ENCODE peak calls at places on chromosome 15, in four cellular contexts. T is K562, S is GM12878, N is HepG2. V is an unnamed sample.

GRCh38 chr15:95760508-95760907 is 570.0 kb upstream of the NR2F2 start:
- DNase-seq in T (no peak), S (no peak), N (peak; percentile 30), V (no peak)

GRCh38 chr15:99151156-99151555 is 46.3 kb downstream of the SYNM start:
- DNase-seq in T (no peak), S (no peak), N (no peak), V (no peak)

GRCh38 chr15:68619303-68619698 is 40.5 kb downstream of the CORO2B start:
- DNase-seq in T (no peak), S (no peak), N (no peak), V (no peak)

GRCh38 chr15:59169337-59169736 is 37.3 kb upstream of the LDHAL6B start:
- DNase-seq in T (no peak), S (no peak), N (no peak), V (no peak)

GRCh38 chr15:90660195-90660995 is 56.8 kb upstream of the BLM start:
- DNase-seq in T (peak; percentile 76), S (peak; percentile 86), N (no peak), V (no peak)

GRCh38 chr15:58146734-58147133 is 8.6 kb downstream of the AQP9 start:
- DNase-seq in T (no peak), S (no peak), N (no peak), V (no peak)

GRCh38 chr15:42457445-42458442 is 33.2 kb downstream of the ZNF106 start:
- DNase-seq in T (no peak), S (peak; percentile 45), N (no peak), V (peak; percentile 42)

GRCh38 chr15:45747426-45747825 is 112.6 kb downstream of the SQOR start:
- DNase-seq in T (no peak), S (no peak), N (no peak), V (no peak)

GRCh38 chr15:93348711-93349110 is 259.7 kb upstream of the RGMA start:
- DNase-seq in T (no peak), S (no peak), N (no peak), V (no peak)

GRCh38 chr15:52076889-52077781 is 35.4 kb downstream of the BCL2L10 start:
- DNase-seq in T (no peak), S (peak; percentile 59), N (peak; percentile 41), V (no peak)

GRCh38 chr15:96273317-96274086 is 57.0 kb upstream of the NR2F2 start:
- DNase-seq in T (peak; percentile 93), S (peak; percentile 25), N (no peak), V (no peak)

GRCh38 chr15:92801774-92802464 is 98.2 kb upstream of the CHD2 start:
- DNase-seq in T (peak; percentile 42), S (no peak), N (peak; percentile 14), V (no peak)

GRCh38 chr15:101054991-101055390 is 135.8 kb downstream of the LRRK1 start:
- DNase-seq in T (no peak), S (no peak), N (no peak), V (peak; percentile 5)

GRCh38 chr15:49985463-49985862 is 133.6 kb downstream of the ATP8B4 start:
- DNase-seq in T (no peak), S (no peak), N (no peak), V (no peak)

GRCh38 chr15:78638658-78639314 is 2.2 kb downstream of the CHRNB4 start:
- DNase-seq in T (peak; percentile 71), S (no peak), N (peak; percentile 62), V (peak; percentile 90)

GRCh38 chr15:43792761-43793493 is 807 bp downstream of the SERF2 start:
- DNase-seq in T (peak; percentile 34), S (no peak), N (no peak), V (peak; percentile 42)

GRCh38 chr15:90300988-90301715 is 35.7 kb downstream of the NGRN start:
- DNase-seq in T (peak; percentile 53), S (no peak), N (peak; percentile 58), V (peak; percentile 70)

GRCh38 chr15:68271854-68272471 is 5.6 kb upstream of the FEM1B start:
- DNase-seq in T (no peak), S (no peak), N (peak; percentile 63), V (peak; percentile 51)

GRCh38 chr15:64216722-64217428 is 54.1 kb upstream of the PPIB start:
- DNase-seq in T (peak; percentile 59), S (no peak), N (peak; percentile 97), V (peak; percentile 37)

GRCh38 chr15:98746375-98746679 is 98.0 kb downstream of the IGF1R start:
- DNase-seq in T (no peak), S (no peak), N (no peak), V (no peak)

GRCh38 chr15:101454365-101454764 is 35.1 kb downstream of the PCSK6 start:
- DNase-seq in T (no peak), S (no peak), N (no peak), V (no peak)

GRCh38 chr15:101167791-101168462 is 83.9 kb downstream of the CHSY1 start:
- DNase-seq in T (peak; percentile 94), S (no peak), N (peak; percentile 57), V (no peak)

GRCh38 chr15:89199734-89200133 is 21.6 kb downstream of the RLBP1 start:
- DNase-seq in T (no peak), S (no peak), N (no peak), V (no peak)

GRCh38 chr15:53536479-53537120 is 222.9 kb downstream of the WDR72 start:
- DNase-seq in T (no peak), S (no peak), N (peak; percentile 4), V (no peak)

GRCh38 chr15:96849501-96849900 is 519.0 kb downstream of the NR2F2 start:
- DNase-seq in T (no peak), S (no peak), N (no peak), V (no peak)

GRCh38 chr15:89243046-89243690 is 611 bp upstream of the FANCI start:
- DNase-seq in T (no peak), S (no peak), N (no peak), V (no peak)

GRCh38 chr15:45146405-45146804 is 16.6 kb downstream of the DUOX1 start:
- DNase-seq in T (no peak), S (no peak), N (no peak), V (no peak)

GRCh38 chr15:55703873-55704285 is 39.1 kb downstream of the PRTG start:
- DNase-seq in T (no peak), S (peak; percentile 5), N (no peak), V (no peak)

GRCh38 chr15:56980474-56980873 is 62.0 kb downstream of the TCF12 start:
- DNase-seq in T (no peak), S (no peak), N (no peak), V (no peak)

GRCh38 chr15:95325763-95326688 is 1004.5 kb upstream of the NR2F2 start:
- DNase-seq in T (no peak), S (no peak), N (no peak), V (no peak)

GRCh38 chr15:82294061-82294690 is 31.6 kb downstream of the SAXO2 start:
- DNase-seq in T (no peak), S (no peak), N (no peak), V (no peak)

GRCh38 chr15:50542051-50542450 is 4.4 kb downstream of the USP50 start:
- DNase-seq in T (no peak), S (no peak), N (peak; percentile 11), V (no peak)

GRCh38 chr15:60370105-60370803 is 27.5 kb downstream of the ANXA2 start:
- DNase-seq in T (no peak), S (no peak), N (no peak), V (no peak)

GRCh38 chr15:35928847-35929246 is 382.9 kb upstream of the DPH6 start:
- DNase-seq in T (no peak), S (peak; percentile 9), N (no peak), V (no peak)

GRCh38 chr15:64997911-64998310 is 8.2 kb upstream of the SPG21 start:
- DNase-seq in T (no peak), S (no peak), N (no peak), V (no peak)

GRCh38 chr15:98658831-98659699 is 10.7 kb downstream of the IGF1R start:
- DNase-seq in T (peak; percentile 41), S (peak; percentile 11), N (peak; percentile 66), V (peak; percentile 75)

GRCh38 chr15:78909791-78910228 is 35.0 kb downstream of the CTSH start:
- DNase-seq in T (peak; percentile 64), S (peak; percentile 26), N (peak; percentile 42), V (peak; percentile 72)

GRCh38 chr15:73845507-73845906 is 27.9 kb upstream of the TBC1D21 start:
- DNase-seq in T (no peak), S (no peak), N (no peak), V (no peak)

GRCh38 chr15:65824031-65824743 is 32.1 kb upstream of the DENND4A start:
- DNase-seq in T (peak; percentile 52), S (no peak), N (peak; percentile 81), V (peak; percentile 71)

GRCh38 chr15:38554354-38554753 is 10.3 kb downstream of the RASGRP1 start:
- DNase-seq in T (no peak), S (no peak), N (no peak), V (no peak)
- TF ChIP-seq POLR2AphosphoS5 in T (no peak), S (no peak), N (no peak), V (no peak)

DNA sequence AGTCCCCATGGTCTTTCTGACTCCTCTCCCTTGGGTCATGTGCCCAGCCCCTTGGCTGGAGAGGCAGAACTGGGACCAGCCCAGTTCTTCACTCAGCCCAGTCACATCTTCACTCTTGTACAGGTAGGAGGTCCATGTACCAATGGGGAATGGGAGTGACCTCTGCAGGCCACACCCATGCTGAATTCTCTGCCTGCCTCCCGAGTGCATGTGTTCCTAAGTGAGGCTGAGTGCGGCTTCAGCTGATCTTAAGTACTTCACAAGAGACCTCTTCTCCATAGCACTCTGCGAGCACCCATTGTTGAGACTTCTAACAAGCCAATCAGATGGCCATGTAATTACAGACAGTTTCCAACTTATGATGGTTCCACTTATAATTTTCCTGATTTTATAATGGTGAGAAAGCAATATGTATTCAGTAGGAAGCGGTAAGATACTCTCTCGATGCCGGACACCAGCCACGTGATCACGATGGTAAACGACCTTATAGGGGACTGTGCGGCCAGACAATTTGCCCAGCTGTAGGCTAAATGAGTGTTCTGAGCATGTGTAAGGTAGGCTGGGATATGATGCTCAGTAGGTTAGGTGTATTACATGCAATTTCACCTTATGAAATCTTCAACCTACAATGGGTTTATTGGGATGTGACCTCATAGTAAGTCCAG is 112.1 kb downstream of the KLF13 start:
- DNase-seq in T (peak; percentile 17), S (no peak), N (no peak), V (no peak)
- TF ChIP-seq ZBTB33 in T (no peak), S (no peak), N (no peak), V (no peak)

GRCh38 chr15:81049835-81050234 is 49.1 kb downstream of the TLNRD1 start:
- DNase-seq in T (no peak), S (no peak), N (peak; percentile 5), V (no peak)
- TF ChIP-seq SMC3 in T (no peak), S (no peak), N (no peak), V (no peak)

GRCh38 chr15:25684521-25685215 is 178.5 kb downstream of the ATP10A start:
- DNase-seq in T (no peak), S (no peak), N (no peak), V (no peak)
- TF ChIP-seq POLR2AphosphoS5 in T (no peak), S (no peak), N (no peak), V (no peak)